ENCODE peak calls at places on chromosome 10, in four cellular contexts. F, L, O and S are unnamed samples.
A peak's percentile ranks its signal among the peaks of the same experiment; 100 is the strongest.

GRCh38 chr10:132960071-132960472 is 17.7 kb upstream of the CFAP46 start:
- DNase-seq in L (no peak), F (no peak), O (no peak), S (no peak)

GRCh38 chr10:44951827-44952226 is 7.8 kb upstream of the RASSF4 start:
- DNase-seq in O (no peak), F (no peak), L (no peak), S (no peak)

GRCh38 chr10:33428706-33429105 is 94.2 kb upstream of the NRP1 start:
- DNase-seq in L (no peak), O (no peak), F (no peak), S (no peak)

GRCh38 chr10:1660815-1661214 is 76.5 kb downstream of the ADARB2 start:
- DNase-seq in O (no peak), F (no peak), L (no peak), S (no peak)

GRCh38 chr10:116170815-116171250 is 102.2 kb downstream of the GFRA1 start:
- DNase-seq in O (peak; percentile 26), L (peak; percentile 38), F (no peak), S (peak; percentile 45)

GRCh38 chr10:119705434-119705831 is 20.4 kb upstream of the INPP5F start:
- DNase-seq in L (no peak), F (no peak), O (no peak), S (no peak)

GRCh38 chr10:124689911-124690498 is 54.2 kb downstream of the FAM53B start:
- DNase-seq in L (no peak), F (no peak), O (no peak), S (no peak)

GRCh38 chr10:86264481-86265231 is 101.9 kb downstream of the GRID1 start:
- DNase-seq in F (no peak), L (no peak), O (no peak), S (no peak)

GRCh38 chr10:59181668-59182067 is 5.2 kb downstream of the PHYHIPL start:
- DNase-seq in F (no peak), L (peak; percentile 61), O (peak; percentile 3), S (peak; percentile 62)